ENCODE peak calls at places on chromosomes 13 and 19, in four cellular contexts. X, B, W and M are unnamed samples.

GRCh38 chr13:110454956-110455355 is 106.6 kb downstream of the RAB20 start:
- DNase-seq in X (no peak), B (no peak), W (no peak), M (no peak)

GRCh38 chr19:51365211-51366049 is 758 bp downstream of the ETFB start:
- DNase-seq in X (no peak), B (no peak), W (no peak), M (no peak)

GRCh38 chr19:55585658-55586339 is 5.2 kb upstream of the ZNF579 start:
- DNase-seq in X (peak; percentile 24), B (peak; percentile 78), W (no peak), M (peak; percentile 70)

GRCh38 chr13:51148952-51149573 is 38.0 kb upstream of the C13orf42 start:
- DNase-seq in X (peak; percentile 57), B (no peak), W (peak; percentile 20), M (no peak)

GRCh38 chr13:33218020-33218419 is 67.5 kb downstream of the STARD13 start:
- DNase-seq in X (no peak), B (no peak), W (no peak), M (no peak)

GRCh38 chr13:24097064-24097463 is 63.5 kb upstream of the SPATA13 start:
- DNase-seq in X (no peak), B (no peak), W (peak; percentile 25), M (no peak)

GRCh38 chr13:53161231-53161630 is 132.6 kb downstream of the OLFM4 start:
- DNase-seq in X (no peak), B (no peak), W (no peak), M (peak; percentile 18)

GRCh38 chr19:28932446-28932845 is 280.5 kb downstream of the UQCRFS1 start:
- DNase-seq in X (no peak), B (no peak), W (no peak), M (no peak)

GRCh38 chr13:112740502-112741131 is 50.8 kb downstream of the ATP11A start:
- DNase-seq in X (no peak), B (no peak), W (peak; percentile 82), M (no peak)

GRCh38 chr13:112842343-112842856 is 126.6 kb upstream of the MCF2L start:
- DNase-seq in X (peak; percentile 76), B (no peak), W (no peak), M (no peak)

GRCh38 chr13:24119593-24120508 is 40.7 kb upstream of the SPATA13 start:
- DNase-seq in X (peak; percentile 31), B (no peak), W (no peak), M (no peak)

GRCh38 chr19:7263521-7263920 is 30.7 kb downstream of the INSR start:
- DNase-seq in X (no peak), B (no peak), W (no peak), M (no peak)

GRCh38 chr13:75666646-75667351 is 30.7 kb downstream of the LMO7 start:
- DNase-seq in X (no peak), B (no peak), W (no peak), M (no peak)

GRCh38 chr13:102018716-102019115 is 383.1 kb downstream of the FGF14 start:
- DNase-seq in X (no peak), B (no peak), W (no peak), M (no peak)

GRCh38 chr19:41219924-41220567 is 1.0 kb downstream of the AXL start:
- DNase-seq in X (no peak), B (no peak), W (no peak), M (no peak)

GRCh38 chr13:46962286-46962941 is 65.6 kb upstream of the HTR2A start:
- DNase-seq in X (no peak), B (no peak), W (no peak), M (no peak)

GRCh38 chr13:67131393-67131792 is 98.7 kb downstream of the PCDH9 start:
- DNase-seq in X (no peak), B (no peak), W (no peak), M (no peak)

GRCh38 chr13:98435356-98435755 is 141.6 kb downstream of the STK24 start:
- DNase-seq in X (no peak), B (no peak), W (no peak), M (no peak)

GRCh38 chr13:51778407-51778806 is 25.6 kb downstream of the DHRS12 start:
- DNase-seq in X (no peak), B (no peak), W (no peak), M (no peak)

GRCh38 chr13:95568131-95568530 is 15.6 kb downstream of the CLDN10 start:
- DNase-seq in X (no peak), B (no peak), W (no peak), M (no peak)

GRCh38 chr13:109385161-109385560 is 401.2 kb downstream of the IRS2 start:
- DNase-seq in X (peak; percentile 50), B (no peak), W (no peak), M (no peak)

GRCh38 chr13:51323824-51324511 is 15.5 kb upstream of the SERPINE3 start:
- DNase-seq in X (no peak), B (no peak), W (no peak), M (no peak)

GRCh38 chr13:102694944-102695343 is at the start of gene METTL21C:
- DNase-seq in X (no peak), B (no peak), W (no peak), M (no peak)

GRCh38 chr19:16268676-16269319 is 55.8 kb upstream of the KLF2 start:
- DNase-seq in X (no peak), B (no peak), W (no peak), M (no peak)

GRCh38 chr19:47406711-47407416 is 12.5 kb downstream of the MEIS3 start:
- DNase-seq in X (no peak), B (peak; percentile 52), W (no peak), M (peak; percentile 10)

GRCh38 chr13:85657942-85658341 is 141.3 kb downstream of the SLITRK6 start:
- DNase-seq in X (no peak), B (no peak), W (no peak), M (no peak)

GRCh38 chr13:35812730-35813129 is 318.5 kb downstream of the DCLK1 start:
- DNase-seq in X (no peak), B (no peak), W (no peak), M (no peak)

GRCh38 chr19:56538761-56539263 is at the start of gene ZFP28:
- DNase-seq in X (no peak), B (peak; percentile 49), W (no peak), M (no peak)

GRCh38 chr13:105579821-105580707 is 955.4 kb downstream of the EFNB2 start:
- DNase-seq in X (no peak), B (no peak), W (no peak), M (no peak)

GRCh38 chr19:30557212-30557611 is 185.0 kb downstream of the ZNF536 start:
- DNase-seq in X (no peak), B (no peak), W (no peak), M (peak; percentile 27)

GRCh38 chr19:10836478-10837325 is 690 bp upstream of the TMED1 start:
- DNase-seq in X (no peak), B (no peak), W (peak; percentile 65), M (peak; percentile 67)

GRCh38 chr13:70844391-70845108 is 736.3 kb upstream of the KLHL1 start:
- DNase-seq in X (no peak), B (no peak), W (no peak), M (no peak)

GRCh38 chr13:69565334-69565733 is 542.3 kb upstream of the ATXN8OS start:
- DNase-seq in X (peak; percentile 64), B (no peak), W (no peak), M (no peak)

GRCh38 chr13:73040968-73041580 is 17.7 kb upstream of the KLF5 start:
- DNase-seq in X (no peak), B (no peak), W (no peak), M (no peak)

GRCh38 chr13:109818891-109819290 is 32.5 kb upstream of the IRS2 start:
- DNase-seq in X (no peak), B (no peak), W (no peak), M (no peak)

GRCh38 chr19:10120538-10121198 is 969 bp upstream of the EIF3G start:
- DNase-seq in X (peak; percentile 38), B (no peak), W (peak; percentile 46), M (no peak)

GRCh38 chr13:80341771-80342271 is 895 bp upstream of the SPRY2 start:
- DNase-seq in X (no peak), B (peak; percentile 37), W (no peak), M (no peak)

GRCh38 chr13:49669735-49670309 is 21.5 kb downstream of the EBPL start:
- DNase-seq in X (peak; percentile 66), B (peak; percentile 29), W (peak; percentile 37), M (no peak)

GRCh38 chr19:49560358-49560900 is 19.9 kb downstream of the NOSIP start:
- DNase-seq in X (no peak), B (no peak), W (no peak), M (no peak)

GRCh38 chr13:23610187-23610576 is 40.0 kb downstream of the TNFRSF19 start:
- DNase-seq in X (no peak), B (no peak), W (no peak), M (no peak)

GRCh38 chr19:1523412-1524205 is at the start of gene PLK5:
- DNase-seq in X (no peak), B (no peak), W (no peak), M (no peak)
- TF ChIP-seq CTCF in X (no peak), B (no peak), W (no peak), M (no peak)

GRCh38 chr19:19410553-19411550 is 5.4 kb downstream of the GATAD2A start:
- DNase-seq in X (no peak), B (no peak), W (no peak), M (no peak)
- TF ChIP-seq CTCF in X (no peak), B (no peak), W (no peak), M (no peak)

GRCh38 chr13:20492641-20493040 is 33.0 kb downstream of the CRYL1 start:
- DNase-seq in X (peak; percentile 11), B (no peak), W (peak; percentile 7), M (no peak)
- TF ChIP-seq CTCF in X (peak; percentile 54), B (peak; percentile 45), W (peak; percentile 63), M (peak; percentile 68)

GRCh38 chr13:114110091-114110829 is 22.2 kb downstream of the RASA3 start:
- DNase-seq in X (no peak), B (no peak), W (no peak), M (no peak)
- TF ChIP-seq CTCF in X (no peak), B (no peak), W (no peak), M (no peak)

GRCh38 chr19:5305163-5305562 is 35.4 kb downstream of the PTPRS start:
- DNase-seq in X (no peak), B (no peak), W (no peak), M (no peak)
- TF ChIP-seq CTCF in X (no peak), B (no peak), W (no peak), M (no peak)

GRCh38 chr13:39129253-39129652 is 91.0 kb downstream of the NHLRC3 start:
- DNase-seq in X (no peak), B (no peak), W (no peak), M (no peak)
- TF ChIP-seq CTCF in X (no peak), B (no peak), W (no peak), M (no peak)